ENCODE peak calls at places on chromosomes 7 and 10, in eight cellular contexts. One of them, this sample, is unnamed.
A peak's percentile ranks its signal among the peaks of the same experiment; 100 is the strongest.

GRCh38 chr10:5530846-5531557 is 6.2 kb downstream of the CALML3 start:
- DNase-seq in HFF-Myc: no peak
- DNase-seq in dorsolateral prefrontal cortex: no peak
- DNase-seq in heart left ventricle: no peak
- DNase-seq in vagina: no peak
- DNase-seq in left ventricle myocardium inferior: no peak
- DNase-seq in cardiac fibroblast: no peak
- DNase-seq in BJ: no peak
- DNase-seq in this sample: no peak

GRCh38 chr10:30804478-30805055 is 175.0 kb upstream of the LYZL2 start:
- DNase-seq in HFF-Myc: peak; percentile 86
- DNase-seq in dorsolateral prefrontal cortex: no peak
- DNase-seq in cardiac fibroblast: peak; percentile 86
- DNase-seq in vagina: peak; percentile 96
- DNase-seq in heart left ventricle: no peak
- DNase-seq in BJ: peak; percentile 89
- DNase-seq in left ventricle myocardium inferior: no peak
- DNase-seq in this sample: peak; percentile 91

GRCh38 chr10:121266370-121266769 is 331.9 kb downstream of the FGFR2 start:
- DNase-seq in cardiac fibroblast: no peak
- DNase-seq in vagina: no peak
- DNase-seq in left ventricle myocardium inferior: no peak
- DNase-seq in heart left ventricle: no peak
- DNase-seq in BJ: no peak
- DNase-seq in HFF-Myc: no peak
- DNase-seq in dorsolateral prefrontal cortex: no peak
- DNase-seq in this sample: no peak

GRCh38 chr7:158097511-158098124 is 490.0 kb downstream of the PTPRN2 start:
- DNase-seq in BJ: no peak
- DNase-seq in dorsolateral prefrontal cortex: no peak
- DNase-seq in heart left ventricle: no peak
- DNase-seq in left ventricle myocardium inferior: no peak
- DNase-seq in cardiac fibroblast: no peak
- DNase-seq in HFF-Myc: no peak
- DNase-seq in vagina: no peak
- DNase-seq in this sample: no peak

GRCh38 chr7:81284576-81284975 is 365.7 kb upstream of the SEMA3C start:
- DNase-seq in heart left ventricle: no peak
- DNase-seq in dorsolateral prefrontal cortex: no peak
- DNase-seq in BJ: no peak
- DNase-seq in left ventricle myocardium inferior: no peak
- DNase-seq in HFF-Myc: no peak
- DNase-seq in vagina: no peak
- DNase-seq in cardiac fibroblast: peak; percentile 54
- DNase-seq in this sample: peak; percentile 70

GRCh38 chr10:29482591-29483421 is 152.0 kb downstream of the SVIL start:
- DNase-seq in HFF-Myc: peak; percentile 26
- DNase-seq in BJ: no peak
- DNase-seq in vagina: peak; percentile 72
- DNase-seq in left ventricle myocardium inferior: no peak
- DNase-seq in heart left ventricle: no peak
- DNase-seq in cardiac fibroblast: peak; percentile 60
- DNase-seq in dorsolateral prefrontal cortex: no peak
- DNase-seq in this sample: peak; percentile 55

GRCh38 chr10:124183617-124184016 is 90.2 kb upstream of the CHST15 start:
- DNase-seq in HFF-Myc: no peak
- DNase-seq in vagina: no peak
- DNase-seq in heart left ventricle: no peak
- DNase-seq in cardiac fibroblast: no peak
- DNase-seq in left ventricle myocardium inferior: no peak
- DNase-seq in dorsolateral prefrontal cortex: no peak
- DNase-seq in BJ: no peak
- DNase-seq in this sample: no peak

GRCh38 chr10:110535958-110536891 is 31.3 kb upstream of the SMC3 start:
- DNase-seq in left ventricle myocardium inferior: peak; percentile 32
- DNase-seq in HFF-Myc: no peak
- DNase-seq in dorsolateral prefrontal cortex: no peak
- DNase-seq in BJ: no peak
- DNase-seq in cardiac fibroblast: peak; percentile 53
- DNase-seq in heart left ventricle: peak; percentile 36
- DNase-seq in vagina: peak; percentile 10
- DNase-seq in this sample: peak; percentile 60

GRCh38 chr7:130939285-130940095 is 205.5 kb upstream of the KLF14 start:
- DNase-seq in vagina: no peak
- DNase-seq in cardiac fibroblast: no peak
- DNase-seq in heart left ventricle: no peak
- DNase-seq in HFF-Myc: no peak
- DNase-seq in BJ: no peak
- DNase-seq in dorsolateral prefrontal cortex: no peak
- DNase-seq in left ventricle myocardium inferior: no peak
- DNase-seq in this sample: peak; percentile 53

GRCh38 chr7:90180011-90180585 is 25.8 kb downstream of the STEAP1 start:
- DNase-seq in HFF-Myc: no peak
- DNase-seq in dorsolateral prefrontal cortex: no peak
- DNase-seq in cardiac fibroblast: peak; percentile 93
- DNase-seq in BJ: no peak
- DNase-seq in vagina: no peak
- DNase-seq in heart left ventricle: no peak
- DNase-seq in left ventricle myocardium inferior: no peak
- DNase-seq in this sample: peak; percentile 89

GRCh38 chr10:43233601-43234430 is 33.0 kb downstream of the RASGEF1A start:
- DNase-seq in heart left ventricle: peak; percentile 2
- DNase-seq in dorsolateral prefrontal cortex: peak; percentile 0
- DNase-seq in HFF-Myc: no peak
- DNase-seq in cardiac fibroblast: no peak
- DNase-seq in BJ: no peak
- DNase-seq in vagina: no peak
- DNase-seq in left ventricle myocardium inferior: no peak
- DNase-seq in this sample: no peak

GRCh38 chr7:132394283-132395003 is 181.8 kb downstream of the PLXNA4 start:
- DNase-seq in left ventricle myocardium inferior: no peak
- DNase-seq in dorsolateral prefrontal cortex: no peak
- DNase-seq in BJ: no peak
- DNase-seq in vagina: no peak
- DNase-seq in HFF-Myc: no peak
- DNase-seq in heart left ventricle: no peak
- DNase-seq in cardiac fibroblast: no peak
- DNase-seq in this sample: peak; percentile 34

GRCh38 chr7:128715079-128715478 is 24.1 kb upstream of the CALU start:
- DNase-seq in cardiac fibroblast: no peak
- DNase-seq in HFF-Myc: no peak
- DNase-seq in left ventricle myocardium inferior: no peak
- DNase-seq in BJ: no peak
- DNase-seq in vagina: no peak
- DNase-seq in dorsolateral prefrontal cortex: no peak
- DNase-seq in heart left ventricle: peak; percentile 11
- DNase-seq in this sample: no peak

GRCh38 chr10:133307776-133308430 is 769 bp downstream of the TUBGCP2 start:
- DNase-seq in dorsolateral prefrontal cortex: peak; percentile 54
- DNase-seq in HFF-Myc: no peak
- DNase-seq in cardiac fibroblast: peak; percentile 71
- DNase-seq in left ventricle myocardium inferior: peak; percentile 57
- DNase-seq in BJ: no peak
- DNase-seq in vagina: no peak
- DNase-seq in heart left ventricle: no peak
- DNase-seq in this sample: peak; percentile 52

GRCh38 chr10:108303149-108303548 is 1138.6 kb upstream of the SORCS1 start:
- DNase-seq in heart left ventricle: no peak
- DNase-seq in HFF-Myc: no peak
- DNase-seq in cardiac fibroblast: no peak
- DNase-seq in BJ: no peak
- DNase-seq in left ventricle myocardium inferior: no peak
- DNase-seq in vagina: no peak
- DNase-seq in dorsolateral prefrontal cortex: no peak
- DNase-seq in this sample: peak; percentile 2

GRCh38 chr7:100372256-100372655 is 1.0 kb upstream of the PILRA start:
- DNase-seq in BJ: no peak
- DNase-seq in heart left ventricle: no peak
- DNase-seq in left ventricle myocardium inferior: no peak
- DNase-seq in cardiac fibroblast: peak; percentile 74
- DNase-seq in HFF-Myc: no peak
- DNase-seq in dorsolateral prefrontal cortex: no peak
- DNase-seq in vagina: no peak
- DNase-seq in this sample: peak; percentile 52

GRCh38 chr10:102113956-102114857 is 6.0 kb downstream of the LDB1 start:
- DNase-seq in cardiac fibroblast: no peak
- DNase-seq in left ventricle myocardium inferior: peak; percentile 35
- DNase-seq in BJ: no peak
- DNase-seq in dorsolateral prefrontal cortex: peak; percentile 28
- DNase-seq in HFF-Myc: no peak
- DNase-seq in vagina: no peak
- DNase-seq in heart left ventricle: no peak
- DNase-seq in this sample: no peak

GRCh38 chr10:86658751-86659150 is 4.4 kb downstream of the OPN4 start:
- DNase-seq in dorsolateral prefrontal cortex: no peak
- DNase-seq in vagina: no peak
- DNase-seq in HFF-Myc: no peak
- DNase-seq in cardiac fibroblast: no peak
- DNase-seq in heart left ventricle: no peak
- DNase-seq in BJ: no peak
- DNase-seq in left ventricle myocardium inferior: no peak
- DNase-seq in this sample: no peak

GRCh38 chr10:77424257-77424656 is 213.4 kb downstream of the KCNMA1 start:
- DNase-seq in dorsolateral prefrontal cortex: no peak
- DNase-seq in vagina: no peak
- DNase-seq in HFF-Myc: no peak
- DNase-seq in left ventricle myocardium inferior: no peak
- DNase-seq in heart left ventricle: no peak
- DNase-seq in cardiac fibroblast: no peak
- DNase-seq in BJ: no peak
- DNase-seq in this sample: no peak

GRCh38 chr10:73497623-73498022 is 1.8 kb upstream of the PPP3CB start:
- DNase-seq in dorsolateral prefrontal cortex: no peak
- DNase-seq in vagina: no peak
- DNase-seq in left ventricle myocardium inferior: no peak
- DNase-seq in HFF-Myc: no peak
- DNase-seq in cardiac fibroblast: no peak
- DNase-seq in heart left ventricle: no peak
- DNase-seq in BJ: no peak
- DNase-seq in this sample: no peak

GRCh38 chr7:76023002-76023401 is 24.8 kb downstream of the STYXL1 start:
- DNase-seq in left ventricle myocardium inferior: no peak
- DNase-seq in HFF-Myc: no peak
- DNase-seq in cardiac fibroblast: peak; percentile 7
- DNase-seq in dorsolateral prefrontal cortex: no peak
- DNase-seq in heart left ventricle: peak; percentile 30
- DNase-seq in vagina: no peak
- DNase-seq in BJ: no peak
- DNase-seq in this sample: no peak

GRCh38 chr10:3755440-3756359 is 29.3 kb downstream of the KLF6 start:
- DNase-seq in cardiac fibroblast: peak; percentile 82
- DNase-seq in vagina: peak; percentile 83
- DNase-seq in HFF-Myc: no peak
- DNase-seq in heart left ventricle: no peak
- DNase-seq in left ventricle myocardium inferior: no peak
- DNase-seq in BJ: no peak
- DNase-seq in dorsolateral prefrontal cortex: no peak
- DNase-seq in this sample: peak; percentile 86

DNA sequence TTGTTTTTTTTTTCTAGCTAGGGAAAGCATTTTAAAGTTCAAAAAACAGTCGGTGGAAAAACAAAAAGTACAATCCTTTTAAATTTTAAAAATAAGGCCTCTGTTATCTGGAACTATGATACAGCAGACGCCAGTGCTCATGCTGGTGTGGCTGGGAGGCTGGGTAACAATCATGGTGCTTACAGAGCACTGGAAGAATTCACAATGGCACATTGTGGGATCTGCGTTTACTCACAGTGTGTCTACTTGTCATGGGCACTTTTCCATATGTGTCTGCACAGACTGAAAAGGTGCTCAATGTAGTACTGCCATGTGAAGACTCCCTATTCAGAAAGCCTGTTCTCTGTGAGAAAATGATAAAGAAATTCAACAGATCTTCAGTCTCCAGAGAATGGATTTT is 278.2 kb upstream of the IMMP2L start:
- DNase-seq in vagina: no peak
- DNase-seq in cardiac fibroblast: no peak
- DNase-seq in left ventricle myocardium inferior: no peak
- DNase-seq in BJ: no peak
- DNase-seq in dorsolateral prefrontal cortex: no peak
- DNase-seq in heart left ventricle: no peak
- DNase-seq in HFF-Myc: no peak
- DNase-seq in this sample: no peak
- H3K4me3 ChIP-seq in vagina: no peak overlapping the region
- H3K4me3 ChIP-seq in cardiac fibroblast: no peak overlapping the region
- H3K4me3 ChIP-seq in left ventricle myocardium inferior: no peak overlapping the region
- H3K4me3 ChIP-seq in BJ: no peak overlapping the region
- H3K4me3 ChIP-seq in dorsolateral prefrontal cortex: no peak overlapping the region
- H3K4me3 ChIP-seq in heart left ventricle: no peak overlapping the region
- H3K4me3 ChIP-seq in HFF-Myc: no peak overlapping the region
- H3K4me3 ChIP-seq in this sample: no peak overlapping the region

GRCh38 chr7:45703911-45704682 is 129.9 kb downstream of the ADCY1 start:
- DNase-seq in cardiac fibroblast: no peak
- DNase-seq in vagina: no peak
- DNase-seq in left ventricle myocardium inferior: no peak
- DNase-seq in HFF-Myc: no peak
- DNase-seq in dorsolateral prefrontal cortex: no peak
- DNase-seq in heart left ventricle: peak; percentile 5
- DNase-seq in BJ: no peak
- DNase-seq in this sample: no peak
- TF ChIP-seq CTCF in cardiac fibroblast: no peak
- TF ChIP-seq CTCF in vagina: no peak
- TF ChIP-seq CTCF in left ventricle myocardium inferior: no peak
- TF ChIP-seq CTCF in HFF-Myc: no peak
- TF ChIP-seq CTCF in dorsolateral prefrontal cortex: no peak
- TF ChIP-seq CTCF in heart left ventricle: no peak
- TF ChIP-seq CTCF in BJ: no peak
- TF ChIP-seq CTCF in this sample: no peak

GRCh38 chr10:130728531-130729215 is 582.8 kb downstream of the TCERG1L start:
- DNase-seq in cardiac fibroblast: no peak
- DNase-seq in HFF-Myc: no peak
- DNase-seq in left ventricle myocardium inferior: no peak
- DNase-seq in vagina: no peak
- DNase-seq in heart left ventricle: no peak
- DNase-seq in BJ: no peak
- DNase-seq in dorsolateral prefrontal cortex: no peak
- DNase-seq in this sample: no peak
- H3K4me3 ChIP-seq in cardiac fibroblast: no peak overlapping the region
- H3K4me3 ChIP-seq in HFF-Myc: no peak overlapping the region
- H3K4me3 ChIP-seq in left ventricle myocardium inferior: no peak overlapping the region
- H3K4me3 ChIP-seq in vagina: no peak overlapping the region
- H3K4me3 ChIP-seq in heart left ventricle: no peak overlapping the region
- H3K4me3 ChIP-seq in BJ: no peak overlapping the region
- H3K4me3 ChIP-seq in dorsolateral prefrontal cortex: no peak overlapping the region
- H3K4me3 ChIP-seq in this sample: no peak overlapping the region

GRCh38 chr7:32357535-32358277 is 132.5 kb downstream of the LSM5 start:
- DNase-seq in left ventricle myocardium inferior: no peak
- DNase-seq in cardiac fibroblast: no peak
- DNase-seq in heart left ventricle: no peak
- DNase-seq in HFF-Myc: no peak
- DNase-seq in dorsolateral prefrontal cortex: no peak
- DNase-seq in vagina: no peak
- DNase-seq in BJ: no peak
- DNase-seq in this sample: no peak
- TF ChIP-seq CTCF in left ventricle myocardium inferior: peak; percentile 16
- TF ChIP-seq CTCF in cardiac fibroblast: no peak
- TF ChIP-seq CTCF in heart left ventricle: no peak
- TF ChIP-seq CTCF in HFF-Myc: no peak
- TF ChIP-seq CTCF in dorsolateral prefrontal cortex: peak; percentile 19
- TF ChIP-seq CTCF in vagina: no peak
- TF ChIP-seq CTCF in BJ: no peak
- TF ChIP-seq CTCF in this sample: no peak

This sample was measured in fibroblast of the aortic adventitia.